ENCODE peak calls at places on chromosomes 12 and 14, in five cellular contexts. One of them, this sample, is unnamed. For H3K27me3, the result is how much of the 10 kb centered on the place peaks cover.

GRCh38 chr14:89748004-89748403 is 206.5 kb downstream of the EFCAB11 start:
- DNase-seq in stomach: no peak
- DNase-seq in body of pancreas: no peak
- DNase-seq in ovary: no peak
- DNase-seq in IMR-90: peak
- DNase-seq in this sample: no peak

GRCh38 chr12:110403975-110404675 is 617 bp upstream of the ANAPC7 start:
- DNase-seq in ovary: peak
- DNase-seq in stomach: peak
- DNase-seq in body of pancreas: peak
- DNase-seq in IMR-90: peak
- DNase-seq in this sample: peak

GRCh38 chr12:116659771-116660481 is 77.9 kb downstream of the SPRING1 start:
- DNase-seq in ovary: no peak
- DNase-seq in body of pancreas: no peak
- DNase-seq in stomach: peak
- DNase-seq in IMR-90: peak
- DNase-seq in this sample: no peak

GRCh38 chr12:94147991-94148840 is at the start of gene PLXNC1:
- DNase-seq in stomach: peak
- DNase-seq in ovary: peak
- DNase-seq in body of pancreas: peak
- DNase-seq in IMR-90: peak
- DNase-seq in this sample: peak

GRCh38 chr12:120581998-120582397 is 796 bp upstream of the POP5 start:
- DNase-seq in body of pancreas: no peak
- DNase-seq in IMR-90: peak
- DNase-seq in ovary: no peak
- DNase-seq in stomach: no peak
- DNase-seq in this sample: no peak

GRCh38 chr14:92412912-92413311 is 89.9 kb downstream of the SLC24A4 start:
- DNase-seq in stomach: no peak
- DNase-seq in body of pancreas: no peak
- DNase-seq in IMR-90: peak
- DNase-seq in ovary: no peak
- DNase-seq in this sample: no peak

GRCh38 chr12:102833687-102834435 is 83.2 kb downstream of the PAH start:
- DNase-seq in stomach: no peak
- DNase-seq in body of pancreas: no peak
- DNase-seq in IMR-90: no peak
- DNase-seq in ovary: peak
- DNase-seq in this sample: no peak

GRCh38 chr12:51848843-51849735 is 571 bp upstream of the FIGNL2 start:
- DNase-seq in stomach: no peak
- DNase-seq in IMR-90: no peak
- DNase-seq in ovary: no peak
- DNase-seq in body of pancreas: no peak
- DNase-seq in this sample: no peak

GRCh38 chr12:87556985-87557384 is 472.2 kb downstream of the C12orf50 start:
- DNase-seq in body of pancreas: no peak
- DNase-seq in ovary: no peak
- DNase-seq in stomach: no peak
- DNase-seq in IMR-90: no peak
- DNase-seq in this sample: no peak

GRCh38 chr12:107622005-107622404 is 63.6 kb upstream of the PWP1 start:
- DNase-seq in stomach: no peak
- DNase-seq in ovary: no peak
- DNase-seq in IMR-90: peak
- DNase-seq in body of pancreas: no peak
- DNase-seq in this sample: no peak

GRCh38 chr14:102221026-102221425 is 81.3 kb downstream of the WDR20 start:
- DNase-seq in ovary: no peak
- DNase-seq in body of pancreas: no peak
- DNase-seq in stomach: no peak
- DNase-seq in IMR-90: peak
- DNase-seq in this sample: no peak

GRCh38 chr14:100688598-100689499 is 37.8 kb upstream of the DLK1 start:
- DNase-seq in IMR-90: peak
- DNase-seq in ovary: no peak
- DNase-seq in stomach: no peak
- DNase-seq in body of pancreas: no peak
- DNase-seq in this sample: no peak

GRCh38 chr12:47577213-47577612 is 128.6 kb downstream of the RPAP3 start:
- DNase-seq in IMR-90: no peak
- DNase-seq in body of pancreas: no peak
- DNase-seq in ovary: no peak
- DNase-seq in stomach: no peak
- DNase-seq in this sample: no peak

GRCh38 chr12:6872073-6873048 is 742 bp downstream of the SPSB2 start:
- DNase-seq in stomach: peak
- DNase-seq in body of pancreas: peak
- DNase-seq in ovary: peak
- DNase-seq in IMR-90: peak
- DNase-seq in this sample: peak

GRCh38 chr14:106691601-106692291 is 1165.4 kb downstream of the TMEM121 start:
- DNase-seq in body of pancreas: peak
- DNase-seq in IMR-90: no peak
- DNase-seq in stomach: peak
- DNase-seq in ovary: peak
- DNase-seq in this sample: no peak

GRCh38 chr12:114984641-114985041 is 300.7 kb upstream of the TBX3 start:
- DNase-seq in ovary: no peak
- DNase-seq in stomach: no peak
- DNase-seq in IMR-90: peak
- DNase-seq in body of pancreas: no peak
- DNase-seq in this sample: no peak

GRCh38 chr14:83988274-83988673 is 1541.7 kb upstream of the FLRT2 start:
- DNase-seq in ovary: no peak
- DNase-seq in body of pancreas: no peak
- DNase-seq in stomach: no peak
- DNase-seq in IMR-90: peak
- DNase-seq in this sample: no peak

GRCh38 chr14:55807059-55807499 is 227.1 kb downstream of the KTN1 start:
- DNase-seq in ovary: peak
- DNase-seq in body of pancreas: peak
- DNase-seq in stomach: peak
- DNase-seq in IMR-90: peak
- DNase-seq in this sample: peak

GRCh38 chr12:68911197-68911718 is 21.7 kb downstream of the CPM start:
- DNase-seq in stomach: no peak
- DNase-seq in ovary: no peak
- DNase-seq in body of pancreas: no peak
- DNase-seq in IMR-90: no peak
- DNase-seq in this sample: no peak

GRCh38 chr12:82835217-82835616 is 148.5 kb downstream of the TMTC2 start:
- DNase-seq in ovary: no peak
- DNase-seq in IMR-90: peak
- DNase-seq in stomach: no peak
- DNase-seq in body of pancreas: no peak
- DNase-seq in this sample: no peak

GRCh38 chr12:109151457-109151856 is 35.1 kb downstream of the ACACB start:
- DNase-seq in stomach: no peak
- DNase-seq in body of pancreas: no peak
- DNase-seq in IMR-90: no peak
- DNase-seq in ovary: no peak
- DNase-seq in this sample: no peak
- TF ChIP-seq POLR2A in stomach: no peak
- TF ChIP-seq POLR2A in body of pancreas: no peak
- TF ChIP-seq POLR2A in IMR-90: no peak
- TF ChIP-seq POLR2A in ovary: no peak
- TF ChIP-seq POLR2A in this sample: no peak

GRCh38 chr12:49335118-49335954 is 1.7 kb downstream of the C1QL4 start:
- DNase-seq in stomach: no peak
- DNase-seq in IMR-90: no peak
- DNase-seq in body of pancreas: no peak
- DNase-seq in ovary: no peak
- DNase-seq in this sample: no peak
- H3K27me3 ChIP-seq in stomach: under half
- H3K27me3 ChIP-seq in IMR-90: half or more
- H3K27me3 ChIP-seq in body of pancreas: under half
- H3K27me3 ChIP-seq in ovary: under half
- H3K27me3 ChIP-seq in this sample: under half

DNA sequence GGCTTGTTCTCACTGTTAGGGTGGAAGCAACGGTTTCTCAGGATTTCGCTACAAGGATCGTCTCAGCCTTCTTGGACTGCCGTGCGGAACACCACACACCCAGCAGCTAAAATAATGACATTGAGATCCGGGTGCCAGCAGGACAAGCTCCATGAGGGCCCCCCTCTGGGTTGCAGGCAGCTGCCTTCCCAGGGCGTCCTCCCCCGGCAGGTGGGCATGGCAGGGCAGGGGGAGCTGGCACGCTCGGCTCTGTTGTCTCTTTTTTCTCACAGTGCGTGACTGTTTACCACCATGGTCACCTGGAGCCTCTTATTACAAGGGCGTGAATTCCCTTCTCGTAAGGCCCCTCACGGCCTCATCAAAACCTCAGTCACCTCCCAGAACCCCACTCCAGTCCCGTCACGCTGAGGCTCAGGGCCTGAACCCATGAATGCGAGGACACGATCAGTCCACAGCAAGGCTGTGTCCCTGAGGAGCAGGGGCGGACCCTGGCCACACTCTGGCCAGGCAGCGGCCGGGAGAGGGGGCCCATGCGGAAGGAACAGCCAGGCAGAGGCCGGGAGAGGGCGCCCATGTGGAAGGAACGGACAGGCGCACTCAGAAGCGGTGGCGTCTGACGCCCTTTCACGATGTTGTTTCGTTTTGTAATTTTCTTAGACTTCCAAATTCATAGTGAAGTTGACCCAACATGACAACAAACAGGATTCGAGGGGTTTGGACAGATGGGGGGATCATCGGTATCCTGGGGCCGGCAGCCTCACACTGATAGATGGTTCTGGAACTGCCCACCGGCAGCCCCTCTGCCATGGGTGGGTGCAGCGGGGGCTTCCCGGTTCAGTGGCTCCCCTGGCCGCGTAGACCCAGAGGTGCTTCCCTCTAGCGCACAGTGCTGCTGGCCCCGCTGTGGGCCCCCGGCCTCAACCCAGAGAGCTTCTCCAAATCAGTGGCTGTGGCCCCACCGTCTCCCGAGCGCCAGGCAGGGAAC is 10.0 kb downstream of the LRCOL1 start:
- DNase-seq in IMR-90: peak
- DNase-seq in body of pancreas: peak
- DNase-seq in ovary: peak
- DNase-seq in stomach: peak
- DNase-seq in this sample: peak
- H3K27ac ChIP-seq in IMR-90: no peak
- H3K27ac ChIP-seq in body of pancreas: no peak
- H3K27ac ChIP-seq in ovary: peak
- H3K27ac ChIP-seq in stomach: peak
- H3K27ac ChIP-seq in this sample: peak

GRCh38 chr12:104060791-104061190 is 3.5 kb upstream of the HCFC2 start:
- DNase-seq in body of pancreas: no peak
- DNase-seq in ovary: no peak
- DNase-seq in IMR-90: no peak
- DNase-seq in stomach: no peak
- DNase-seq in this sample: no peak

GRCh38 chr12:104059963-104060362 is 4.4 kb upstream of the HCFC2 start:
- DNase-seq in body of pancreas: no peak
- DNase-seq in ovary: no peak
- DNase-seq in stomach: no peak
- DNase-seq in IMR-90: no peak
- DNase-seq in this sample: no peak

GRCh38 chr12:104064842-104065441 is 611 bp downstream of the HCFC2 start:
- DNase-seq in body of pancreas: peak
- DNase-seq in stomach: no peak
- DNase-seq in ovary: no peak
- DNase-seq in IMR-90: no peak
- DNase-seq in this sample: no peak

GRCh38 chr12:104063712-104064030 is 660 bp upstream of the HCFC2 start:
- DNase-seq in stomach: no peak
- DNase-seq in ovary: no peak
- DNase-seq in IMR-90: peak
- DNase-seq in body of pancreas: no peak
- DNase-seq in this sample: no peak

GRCh38 chr12:104064031-104064841 is at the start of gene HCFC2:
- DNase-seq in IMR-90: peak
- DNase-seq in ovary: peak
- DNase-seq in stomach: peak
- DNase-seq in body of pancreas: peak
- DNase-seq in this sample: peak
- TF ChIP-seq POLR2A in IMR-90: no peak
- TF ChIP-seq POLR2A in ovary: peak
- TF ChIP-seq POLR2A in stomach: no peak
- TF ChIP-seq POLR2A in body of pancreas: peak
- TF ChIP-seq POLR2A in this sample: peak